ENCODE peak calls at places on chromosomes 6 and 20, in seven cellular contexts. J is activated CD8-positive, alpha-beta memory T cell treated with anti-CD3 and anti-CD28 coated beads for 24 hours; T is T-cell; S is DND-41; C is heart left ventricle; G is EL; V is NCI-H1092 treated with DMSO at 0.1 percent for 48 hours. N is an unnamed sample.

GRCh38 chr6:22251331-22251730 is 45.5 kb downstream of the PRL start:
- DNase-seq in S (no peak), C (no peak), V (no peak), T (no peak), G (peak; percentile 81), J (no peak), N (peak; percentile 60)

GRCh38 chr6:56996401-56996800 is 41.5 kb downstream of the BEND6 start:
- DNase-seq in S (no peak), T (no peak), J (no peak), C (no peak), V (no peak), G (no peak), N (no peak)

GRCh38 chr6:40419377-40419776 is 167.8 kb downstream of the LRFN2 start:
- DNase-seq in V (no peak), G (peak; percentile 7), C (no peak), S (no peak), T (no peak), J (no peak), N (no peak)

GRCh38 chr20:41161886-41162285 is 24.5 kb downstream of the PLCG1 start:
- DNase-seq in V (no peak), G (no peak), S (no peak), T (no peak), J (no peak), C (no peak), N (no peak)

GRCh38 chr6:168538892-168539811 is 98.2 kb downstream of the SMOC2 start:
- DNase-seq in J (no peak), T (no peak), C (no peak), S (no peak), V (no peak), G (no peak), N (no peak)

GRCh38 chr6:138563231-138563630 is 63.9 kb upstream of the NHSL1 start:
- DNase-seq in C (no peak), T (no peak), G (no peak), J (no peak), V (no peak), S (no peak), N (no peak)

GRCh38 chr6:67679566-67680296 is 955.4 kb upstream of the ADGRB3 start:
- DNase-seq in G (no peak), S (no peak), C (no peak), J (no peak), V (no peak), T (no peak), N (peak; percentile 34)

GRCh38 chr20:7693761-7694160 is 246.5 kb downstream of the HAO1 start:
- DNase-seq in T (no peak), C (no peak), V (no peak), G (no peak), S (no peak), J (no peak), N (peak; percentile 80)

GRCh38 chr20:6006603-6006949 is 47.3 kb downstream of the LRRN4 start:
- DNase-seq in J (no peak), C (no peak), V (peak; percentile 26), G (peak; percentile 10), S (no peak), T (no peak), N (no peak)

GRCh38 chr20:42270539-42270938 is 652.4 kb upstream of the CHD6 start:
- DNase-seq in C (no peak), S (no peak), T (no peak), J (no peak), V (no peak), G (no peak), N (no peak)

GRCh38 chr6:84568971-84569370 is 195.4 kb downstream of the TBX18 start:
- DNase-seq in V (peak; percentile 34), C (no peak), S (no peak), J (no peak), G (peak; percentile 46), T (no peak), N (peak; percentile 67)

GRCh38 chr20:39676857-39677351 is 714.8 kb downstream of the DHX35 start:
- DNase-seq in G (peak; percentile 32), T (no peak), C (no peak), S (no peak), V (peak; percentile 14), J (no peak), N (peak; percentile 13)

GRCh38 chr6:52513896-52514295 is 63.0 kb downstream of the TRAM2 start:
- DNase-seq in S (no peak), C (no peak), V (no peak), T (no peak), J (no peak), G (no peak), N (no peak)

GRCh38 chr20:62501801-62502495 is 26.2 kb upstream of the GATA5 start:
- DNase-seq in V (no peak), C (no peak), S (no peak), G (peak; percentile 67), J (peak; percentile 83), T (peak; percentile 26), N (peak; percentile 22)

GRCh38 chr6:113893866-113894265 is 36.7 kb downstream of the MARCKS start:
- DNase-seq in C (no peak), J (no peak), S (no peak), G (no peak), T (no peak), V (no peak), N (no peak)

GRCh38 chr20:50153153-50153499 is 397 bp downstream of the PEDS1 start:
- DNase-seq in J (no peak), C (no peak), T (no peak), V (peak; percentile 33), S (no peak), G (no peak), N (no peak)

GRCh38 chr6:26500102-26500501 is at the start of gene BTN1A1:
- DNase-seq in S (no peak), C (no peak), V (no peak), T (no peak), J (no peak), G (no peak), N (no peak)

GRCh38 chr6:30880563-30881252 is 3.6 kb upstream of the DDR1 start:
- DNase-seq in S (no peak), G (no peak), T (no peak), J (no peak), C (no peak), V (peak; percentile 43), N (no peak)

GRCh38 chr6:16369989-16370388 is 131.6 kb downstream of the GMPR start:
- DNase-seq in T (no peak), J (no peak), G (no peak), V (no peak), C (no peak), S (no peak), N (no peak)

GRCh38 chr20:56391037-56391436 is 978 bp downstream of the AURKA start:
- DNase-seq in T (no peak), C (no peak), G (no peak), V (no peak), S (peak; percentile 12), J (no peak), N (no peak)

GRCh38 chr6:19691465-19692167 is 145.6 kb upstream of the ID4 start:
- DNase-seq in G (no peak), J (no peak), V (no peak), C (no peak), S (no peak), T (no peak), N (no peak)

GRCh38 chr6:132830236-132830799 is 15.9 kb downstream of the RPS12 start:
- DNase-seq in C (no peak), J (no peak), T (no peak), S (no peak), G (peak; percentile 35), V (peak; percentile 76), N (peak; percentile 51)

GRCh38 chr6:153538491-153538890 is 407.4 kb upstream of the RGS17 start:
- DNase-seq in T (no peak), S (no peak), V (no peak), C (no peak), J (no peak), G (no peak), N (no peak)

GRCh38 chr20:16637814-16638213 is 64.6 kb upstream of the KIF16B start:
- DNase-seq in C (no peak), G (no peak), V (no peak), S (no peak), J (no peak), T (no peak), N (no peak)

GRCh38 chr6:158038291-158039177 is 56.9 kb downstream of the SYNJ2 start:
- DNase-seq in J (no peak), G (no peak), C (no peak), S (no peak), T (no peak), V (no peak), N (no peak)

N was measured in astrocyte of the spinal cord.